ENCODE peak calls at places on chromosomes 5 and 9, in four cellular contexts. L, N, U and P are unnamed samples.

GRCh38 chr5:59358497-59358896 is 535.0 kb downstream of the PDE4D start:
- DNase-seq in L (no peak), N (no peak), U (no peak), P (no peak)

GRCh38 chr5:647727-648126 is 35.6 kb downstream of the CEP72 start:
- DNase-seq in L (no peak), N (no peak), U (no peak), P (no peak)

GRCh38 chr5:109196486-109196885 is 213.3 kb downstream of the PJA2 start:
- DNase-seq in L (no peak), N (peak), U (no peak), P (no peak)

GRCh38 chr9:8560560-8561525 is 761.3 kb upstream of the DMAC1 start:
- DNase-seq in L (no peak), N (no peak), U (peak), P (no peak)

GRCh38 chr5:607541-608285 is 4.4 kb upstream of the CEP72 start:
- DNase-seq in L (no peak), N (no peak), U (no peak), P (no peak)

GRCh38 chr9:91515074-91515687 is 91.5 kb upstream of the NFIL3 start:
- DNase-seq in L (no peak), N (peak), U (no peak), P (no peak)

GRCh38 chr5:123423278-123424149 is at the start of gene CEP120:
- DNase-seq in L (peak), N (peak), U (peak), P (peak)

GRCh38 chr5:146877178-146877681 is 1.3 kb downstream of the PPP2R2B start:
- DNase-seq in L (no peak), N (no peak), U (no peak), P (no peak)

GRCh38 chr5:138610468-138611294 is 35.5 kb upstream of the HSPA9 start:
- DNase-seq in L (no peak), N (no peak), U (no peak), P (no peak)

GRCh38 chr9:124218438-124219289 is 39.1 kb upstream of the NEK6 start:
- DNase-seq in L (no peak), N (peak), U (peak), P (peak)

GRCh38 chr9:112777914-112778313 is 27.4 kb downstream of the SNX30 start:
- DNase-seq in L (no peak), N (peak), U (no peak), P (no peak)

GRCh38 chr5:149485655-149486615 is 65.3 kb downstream of the CSNK1A1 start:
- DNase-seq in L (no peak), N (peak), U (peak), P (no peak)

GRCh38 chr9:115014438-115014837 is 84.0 kb upstream of the TNFSF8 start:
- DNase-seq in L (no peak), N (no peak), U (no peak), P (no peak)

GRCh38 chr5:96528262-96528661 is 95.2 kb upstream of the PCSK1 start:
- DNase-seq in L (no peak), N (no peak), U (no peak), P (no peak)

GRCh38 chr5:30874234-30875034 is 319.1 kb upstream of the CDH6 start:
- DNase-seq in L (no peak), N (no peak), U (no peak), P (no peak)

GRCh38 chr5:72346396-72346795 is 26.2 kb downstream of the PTCD2 start:
- DNase-seq in L (no peak), N (no peak), U (no peak), P (no peak)

GRCh38 chr9:107862329-107862728 is 372.8 kb upstream of the KLF4 start:
- DNase-seq in L (no peak), N (no peak), U (no peak), P (no peak)

GRCh38 chr5:21831145-21831787 is 1021.9 kb downstream of the CDH12 start:
- DNase-seq in L (no peak), N (no peak), U (no peak), P (no peak)